ENCODE peak calls at places on chromosomes 5 and 9, in four cellular contexts. T is AG09309, V is upper lobe of right lung, M is KBM-7. O is an unnamed sample.

GRCh38 chr5:153425914-153426313 is 64.6 kb upstream of the GRIA1 start:
- DNase-seq in T (no peak), V (no peak), M (peak), O (peak)

GRCh38 chr9:33620738-33621439 is 96.8 kb downstream of the ANKRD18B start:
- DNase-seq in T (peak), V (no peak), M (no peak), O (no peak)

GRCh38 chr5:113293613-113294340 is 141.0 kb downstream of the TSSK1B start:
- DNase-seq in M (peak), V (no peak), T (no peak), O (peak)

GRCh38 chr5:34609951-34610431 is 46.1 kb upstream of the RAI14 start:
- DNase-seq in T (no peak), M (no peak), V (no peak), O (no peak)

GRCh38 chr5:56155085-56155484 is 78.0 kb downstream of the ANKRD55 start:
- DNase-seq in V (no peak), T (no peak), M (peak), O (no peak)

GRCh38 chr5:44538831-44539539 is 149.8 kb upstream of the FGF10 start:
- DNase-seq in T (no peak), V (no peak), M (peak), O (no peak)

GRCh38 chr9:136726631-136727191 is 14.3 kb downstream of the DIPK1B start:
- DNase-seq in T (no peak), M (peak), V (no peak), O (peak)

GRCh38 chr5:21219255-21219654 is 1231.3 kb upstream of the CDH18 start:
- DNase-seq in T (no peak), V (no peak), M (no peak), O (no peak)

GRCh38 chr5:58855851-58856739 is 273.2 kb downstream of the RAB3C start:
- DNase-seq in M (no peak), V (no peak), T (no peak), O (no peak)

GRCh38 chr5:57408714-57409113 is 73.9 kb downstream of the ACTBL2 start:
- DNase-seq in M (no peak), T (no peak), V (no peak), O (no peak)

GRCh38 chr5:135240781-135241360 is 158.2 kb downstream of the MACROH2A1 start:
- DNase-seq in V (peak), T (no peak), M (no peak), O (no peak)

O was measured in Karpas-422.